ENCODE peak calls at places on chromosomes 1 and 21, in four cellular contexts. E is LoVo; P is activated CD4-positive, alpha-beta T cell treated with anti-CD3 and anti-CD28 coated beads for 48 hours; N is hypothalamus. I is an unnamed sample.

GRCh38 chr1:22105611-22106207 is 37.2 kb downstream of the WNT4 start:
- DNase-seq in E (peak; percentile 32), P (peak; percentile 30), N (no peak), I (no peak)

GRCh38 chr1:153353226-153353947 is 4.3 kb upstream of the S100A9 start:
- DNase-seq in P (no peak), N (no peak), E (no peak), I (no peak)

GRCh38 chr1:109826930-109827349 is 63.2 kb upstream of the EPS8L3 start:
- DNase-seq in P (no peak), N (no peak), E (no peak), I (no peak)

GRCh38 chr1:67880056-67880601 is 46.9 kb upstream of the GNG12 start:
- DNase-seq in E (no peak), P (no peak), N (no peak), I (no peak)

GRCh38 chr1:86739901-86740507 is 35.6 kb downstream of the SH3GLB1 start:
- DNase-seq in E (no peak), P (no peak), N (no peak), I (no peak)

GRCh38 chr1:194295690-194296089 is 1109.3 kb upstream of the B3GALT2 start:
- DNase-seq in E (peak; percentile 15), N (no peak), P (no peak), I (peak; percentile 7)

GRCh38 chr21:46145159-46145839 is 10.1 kb downstream of the FTCD start:
- DNase-seq in E (no peak), P (no peak), N (no peak), I (no peak)

GRCh38 chr1:201270616-201271390 is 12.5 kb upstream of the PKP1 start:
- DNase-seq in N (no peak), P (no peak), E (no peak), I (no peak)

GRCh38 chr1:211697356-211697755 is 21.9 kb upstream of the NEK2 start:
- DNase-seq in E (no peak), P (no peak), N (no peak), I (no peak)

GRCh38 chr21:34092241-34092921 is 19.0 kb downstream of the MRPS6 start:
- DNase-seq in N (no peak), P (no peak), E (no peak), I (no peak)

GRCh38 chr1:115262886-115263285 is 75.2 kb downstream of the NGF start:
- DNase-seq in P (no peak), E (no peak), N (no peak), I (peak; percentile 84)

I was measured in brain pericyte.